ENCODE peak calls at places on chromosomes 4 and X, in four cellular contexts. A, I, X and O are unnamed samples.

GRCh38 chr4:15964159-15964558 is 1.2 kb upstream of the FGFBP2 start:
- DNase-seq in A (no peak), I (no peak), X (no peak), O (no peak)

GRCh38 chr4:100803751-100804150 is 285.9 kb upstream of the EMCN start:
- DNase-seq in A (no peak), I (no peak), X (no peak), O (no peak)

GRCh38 chrX:22373766-22374165 is 101.1 kb downstream of the CBLL2 start:
- DNase-seq in A (peak; percentile 42), I (no peak), X (no peak), O (peak; percentile 25)

GRCh38 chr4:16900325-16900724 is 1.9 kb upstream of the LDB2 start:
- DNase-seq in A (no peak), I (no peak), X (no peak), O (no peak)

GRCh38 chrX:69154051-69154450 is 11.2 kb downstream of the PJA1 start:
- DNase-seq in A (no peak), I (no peak), X (no peak), O (no peak)

GRCh38 chrX:84216406-84216805 is 28.4 kb upstream of the RPS6KA6 start:
- DNase-seq in A (no peak), I (no peak), X (no peak), O (no peak)

GRCh38 chr4:25670991-25671390 is 15.3 kb downstream of the SLC34A2 start:
- DNase-seq in A (no peak), I (no peak), X (no peak), O (no peak)

GRCh38 chr4:84804126-84804525 is 162.4 kb downstream of the WDFY3 start:
- DNase-seq in A (peak; percentile 26), I (no peak), X (peak; percentile 86), O (no peak)

GRCh38 chrX:35682481-35682880 is 115.7 kb upstream of the MAGEB16 start:
- DNase-seq in A (no peak), I (no peak), X (no peak), O (peak; percentile 56)

GRCh38 chr4:56182356-56182755 is 204.9 kb downstream of the AASDH start:
- DNase-seq in A (no peak), I (no peak), X (no peak), O (no peak)

GRCh38 chrX:129650183-129650689 is 4.5 kb downstream of the APLN start:
- DNase-seq in A (no peak), I (no peak), X (no peak), O (no peak)

GRCh38 chr4:73451404-73451803 is 15.4 kb downstream of the AFP start:
- DNase-seq in A (no peak), I (no peak), X (peak; percentile 56), O (no peak)

GRCh38 chr4:6788123-6788522 is 5.6 kb downstream of the KIAA0232 start:
- DNase-seq in A (no peak), I (no peak), X (no peak), O (no peak)

GRCh38 chrX:15939737-15940136 is 85.1 kb upstream of the AP1S2 start:
- DNase-seq in A (no peak), I (no peak), X (no peak), O (no peak)

GRCh38 chr4:85478576-85478975 is 3.6 kb downstream of the ARHGAP24 start:
- DNase-seq in A (peak; percentile 72), I (no peak), X (peak; percentile 35), O (no peak)

GRCh38 chrX:147173586-147173985 is 359.0 kb upstream of the CXorf51A start:
- DNase-seq in A (no peak), I (no peak), X (no peak), O (no peak)

GRCh38 chrX:39158801-39159657 is 357.8 kb downstream of the MID1IP1 start:
- DNase-seq in A (peak; percentile 10), I (no peak), X (peak; percentile 76), O (no peak)

GRCh38 chr4:82710202-82710929 is 88.2 kb downstream of the SCD5 start:
- DNase-seq in A (no peak), I (no peak), X (no peak), O (no peak)

GRCh38 chr4:150150545-150151156 is 72.4 kb downstream of the DCLK2 start:
- DNase-seq in A (no peak), I (no peak), X (no peak), O (no peak)

GRCh38 chrX:72652132-72652531 is 62.0 kb downstream of the PHKA1 start:
- DNase-seq in A (no peak), I (no peak), X (no peak), O (no peak)

GRCh38 chr4:158728256-158728655 is 5.1 kb upstream of the PPID start:
- DNase-seq in A (no peak), I (no peak), X (no peak), O (no peak)

GRCh38 chr4:21697583-21697982 is 251.0 kb downstream of the KCNIP4 start:
- DNase-seq in A (peak; percentile 34), I (no peak), X (peak; percentile 31), O (peak; percentile 86)

GRCh38 chr4:7970031-7970946 is 30.6 kb upstream of the AFAP1 start:
- DNase-seq in A (peak; percentile 80), I (peak; percentile 82), X (no peak), O (peak; percentile 49)

GRCh38 chrX:19875051-19875432 is 12.4 kb downstream of the SH3KBP1 start:
- DNase-seq in A (peak; percentile 67), I (no peak), X (no peak), O (no peak)

GRCh38 chr4:75321484-75321883 is 192.7 kb downstream of the RCHY1 start:
- DNase-seq in A (no peak), I (no peak), X (no peak), O (no peak)

GRCh38 chrX:66013195-66013816 is 26.6 kb downstream of the VSIG4 start:
- DNase-seq in A (no peak), I (no peak), X (no peak), O (no peak)

GRCh38 chrX:39445336-39445735 is 644.1 kb downstream of the MID1IP1 start:
- DNase-seq in A (no peak), I (peak; percentile 78), X (no peak), O (no peak)

GRCh38 chr4:145546556-145546955 is 64.9 kb downstream of the SMAD1 start:
- DNase-seq in A (no peak), I (no peak), X (no peak), O (peak; percentile 49)

GRCh38 chrX:134592303-134592702 is 66.0 kb downstream of the PLAC1 start:
- DNase-seq in A (no peak), I (no peak), X (no peak), O (no peak)

GRCh38 chr4:54800831-54801530 is 143.2 kb downstream of the KIT start:
- DNase-seq in A (no peak), I (no peak), X (no peak), O (no peak)

GRCh38 chr4:72568959-72569718 is at the start of gene ADAMTS3:
- DNase-seq in A (peak; percentile 65), I (no peak), X (peak; percentile 53), O (peak; percentile 47)